ENCODE peak calls at places on chromosomes 2 and 18, in five cellular contexts. U, T, K, C and I are unnamed samples.
A peak's percentile ranks its signal among the peaks of the same experiment; 100 is the strongest.

GRCh38 chr2:136713739-136714138 is 51.6 kb upstream of the THSD7B start:
- DNase-seq in C (no peak), U (no peak), T (no peak), K (no peak), I (no peak)

GRCh38 chr2:240566203-240567136 is 1.8 kb upstream of the RNPEPL1 start:
- DNase-seq in K (peak; percentile 98), U (peak; percentile 97), T (peak; percentile 98), C (peak; percentile 71), I (peak; percentile 91)

GRCh38 chr2:10471046-10471571 is 23.0 kb upstream of the ODC1 start:
- DNase-seq in T (peak; percentile 22), U (no peak), C (peak; percentile 81), K (no peak), I (no peak)

GRCh38 chr2:233414777-233415570 is 60.7 kb downstream of the DGKD start:
- DNase-seq in C (no peak), U (peak; percentile 65), T (no peak), K (no peak), I (no peak)

GRCh38 chr2:100294162-100294497 is 28.2 kb downstream of the LONRF2 start:
- DNase-seq in C (no peak), K (no peak), T (no peak), U (no peak), I (no peak)

GRCh38 chr2:27889774-27890145 is 427 bp downstream of the RBKS start:
- DNase-seq in K (no peak), C (no peak), U (no peak), T (no peak), I (peak; percentile 56)

GRCh38 chr2:240925191-240925575 is 19.0 kb downstream of the CROCC2 start:
- DNase-seq in C (no peak), K (peak; percentile 2), T (peak; percentile 61), U (peak; percentile 37), I (peak; percentile 26)

GRCh38 chr2:190216829-190217228 is 102.8 kb downstream of the HIBCH start:
- DNase-seq in U (peak; percentile 40), T (no peak), C (peak; percentile 12), K (peak; percentile 33), I (peak; percentile 23)

GRCh38 chr18:3688682-3689081 is 238.7 kb downstream of the TGIF1 start:
- DNase-seq in U (no peak), C (no peak), K (no peak), T (no peak), I (no peak)

GRCh38 chr2:18363348-18363747 is 197.1 kb downstream of the RDH14 start:
- DNase-seq in K (no peak), U (no peak), T (no peak), C (no peak), I (no peak)

GRCh38 chr18:48553236-48553635 is 14.4 kb downstream of the CTIF start:
- DNase-seq in U (no peak), C (no peak), T (no peak), K (no peak), I (no peak)

GRCh38 chr2:11637546-11637945 is 32.4 kb downstream of the NTSR2 start:
- DNase-seq in K (no peak), C (no peak), U (no peak), T (peak; percentile 42), I (no peak)

GRCh38 chr18:8657873-8658521 is 47.4 kb upstream of the MTCL1 start:
- DNase-seq in K (no peak), C (peak; percentile 31), T (no peak), U (no peak), I (peak; percentile 32)

GRCh38 chr18:30889582-30890301 is 152.8 kb downstream of the DSC3 start:
- DNase-seq in U (no peak), C (no peak), T (no peak), K (no peak), I (no peak)

GRCh38 chr2:196242131-196242620 is 70.8 kb upstream of the STK17B start:
- DNase-seq in K (no peak), T (no peak), U (no peak), C (no peak), I (no peak)

GRCh38 chr2:98771771-98772521 is 41.0 kb upstream of the MGAT4A start:
- DNase-seq in U (no peak), K (no peak), T (no peak), C (no peak), I (no peak)

GRCh38 chr2:47771211-47771610 is 11.7 kb upstream of the MSH6 start:
- DNase-seq in K (no peak), T (no peak), U (no peak), C (peak; percentile 37), I (no peak)

GRCh38 chr2:23532311-23533013 is 147.5 kb downstream of the KLHL29 start:
- DNase-seq in T (peak; percentile 83), C (no peak), K (no peak), U (no peak), I (peak; percentile 79)

GRCh38 chr18:24019641-24020331 is 5.2 kb downstream of the TTC39C start:
- DNase-seq in U (no peak), K (no peak), C (no peak), T (no peak), I (no peak)

GRCh38 chr2:232293191-232293590 is 85.4 kb upstream of the ALPP start:
- DNase-seq in T (no peak), U (no peak), C (no peak), K (no peak), I (no peak)

GRCh38 chr2:34664266-34664665 is 1065.2 kb upstream of the FAM98A start:
- DNase-seq in C (no peak), T (no peak), K (no peak), U (no peak), I (no peak)

GRCh38 chr2:18362696-18363095 is 197.8 kb downstream of the RDH14 start:
- DNase-seq in C (no peak), K (no peak), T (no peak), U (no peak), I (no peak)

GRCh38 chr2:234329202-234329930 is 167.5 kb downstream of the ARL4C start:
- DNase-seq in U (no peak), C (no peak), T (no peak), K (no peak), I (no peak)

GRCh38 chr18:59662008-59662701 is 35.1 kb downstream of the CCBE1 start:
- DNase-seq in T (no peak), U (no peak), K (no peak), C (no peak), I (no peak)

GRCh38 chr2:226447896-226448295 is 351.7 kb downstream of the IRS1 start:
- DNase-seq in K (no peak), T (no peak), U (no peak), C (no peak), I (no peak)

GRCh38 chr2:72144746-72145657 is 2.7 kb downstream of the CYP26B1 start:
- DNase-seq in K (no peak), C (no peak), U (peak; percentile 31), T (peak; percentile 76), I (peak; percentile 28)

GRCh38 chr18:61991201-61991600 is 98.4 kb upstream of the RNF152 start:
- DNase-seq in U (no peak), T (no peak), K (no peak), C (no peak), I (no peak)

GRCh38 chr18:61993831-61994230 is 101.0 kb upstream of the RNF152 start:
- DNase-seq in U (no peak), T (no peak), K (no peak), C (no peak), I (no peak)

GRCh38 chr18:61991836-61992235 is 99.0 kb upstream of the RNF152 start:
- DNase-seq in C (no peak), U (no peak), T (no peak), K (no peak), I (no peak)

GRCh38 chr18:61992923-61993322 is 100.1 kb upstream of the RNF152 start:
- DNase-seq in T (no peak), C (no peak), U (no peak), K (no peak), I (no peak)

GRCh38 chr18:61992285-61992684 is 99.5 kb upstream of the RNF152 start:
- DNase-seq in K (no peak), C (no peak), U (no peak), T (no peak), I (no peak)
- TF ChIP-seq EP300 in K (no peak), C (no peak), U (no peak), T (no peak), I (no peak)

GRCh38 chr2:26770986-26771586 is 7.0 kb downstream of the SLC35F6 start:
- DNase-seq in U (peak; percentile 68), C (peak; percentile 72), T (peak; percentile 94), K (peak; percentile 63), I (peak; percentile 88)
- TF ChIP-seq CTCF in U (no peak), C (peak; percentile 75), T (no peak), K (peak; percentile 23), I (no peak)

DNA sequence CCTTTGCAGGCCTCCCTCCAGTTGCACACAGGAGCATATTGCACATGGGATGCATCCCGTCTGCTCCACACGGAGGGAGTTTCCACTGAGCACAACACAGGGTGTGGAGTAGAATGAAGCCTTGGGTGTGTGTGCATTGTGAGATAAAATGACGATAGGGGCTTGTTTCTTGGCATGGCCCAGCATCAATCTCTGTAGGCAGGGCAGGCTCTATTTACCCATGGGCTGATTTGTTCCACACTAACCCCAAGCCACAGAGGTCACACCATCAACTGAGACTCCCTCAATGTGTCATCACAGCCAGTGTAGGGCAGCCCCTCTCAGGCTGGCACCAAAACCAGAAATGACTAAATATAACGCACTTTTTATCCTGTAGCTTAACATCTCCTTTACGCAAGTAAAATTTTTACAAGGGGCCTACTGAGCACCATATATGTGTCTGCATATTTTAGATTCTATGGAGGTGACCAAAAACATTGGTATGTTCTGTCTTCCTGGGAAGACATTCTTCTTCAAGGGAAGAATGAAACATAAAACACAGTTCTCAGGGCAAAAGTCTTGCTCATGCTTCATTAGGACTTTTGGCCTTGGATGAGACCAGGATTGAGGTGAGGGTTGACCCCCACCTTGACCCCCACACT is 2.7 kb upstream of the GKN1 start:
- DNase-seq in U (peak; percentile 70), T (no peak), C (no peak), K (no peak), I (no peak)
- TF ChIP-seq EP300 in U (no peak), T (no peak), C (no peak), K (no peak), I (no peak)

GRCh38 chr2:36358317-36358659 is 2.7 kb downstream of the CRIM1 start:
- DNase-seq in K (no peak), U (no peak), C (no peak), T (no peak), I (no peak)

GRCh38 chr2:36357506-36358316 is 2.1 kb downstream of the CRIM1 start:
- DNase-seq in K (peak; percentile 57), C (no peak), U (no peak), T (peak; percentile 83), I (peak; percentile 68)

GRCh38 chr2:36360063-36360462 is 4.5 kb downstream of the CRIM1 start:
- DNase-seq in T (no peak), U (no peak), C (no peak), K (no peak), I (no peak)

GRCh38 chr2:36360834-36361233 is 5.3 kb downstream of the CRIM1 start:
- DNase-seq in K (no peak), T (no peak), C (no peak), U (no peak), I (no peak)

DNA sequence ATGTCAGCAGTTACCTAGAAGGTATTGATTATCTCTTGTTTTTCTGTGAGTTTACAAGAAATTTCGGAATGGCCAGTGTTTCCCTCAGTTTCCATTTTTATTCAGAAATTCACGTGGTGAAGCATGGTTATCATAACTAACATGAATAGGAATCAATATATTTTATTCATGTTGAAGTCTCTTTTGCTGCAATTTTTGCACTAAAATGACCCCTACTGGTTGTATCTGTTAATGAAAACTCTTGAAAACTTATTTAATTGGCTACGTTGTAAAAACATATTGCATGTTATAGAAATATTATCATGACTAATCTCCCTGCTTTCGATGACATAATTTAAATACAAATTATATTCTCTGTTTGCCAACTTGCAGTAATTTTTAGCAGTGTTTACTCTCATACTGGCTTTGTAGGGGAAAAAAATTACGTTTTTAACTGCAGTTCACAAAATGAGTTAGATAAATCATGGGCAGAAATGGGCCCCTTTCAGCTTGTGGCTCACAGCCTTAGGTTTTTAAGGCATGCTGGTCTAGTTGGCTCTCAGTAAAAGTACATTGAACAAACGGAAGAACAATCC is 3.5 kb downstream of the CRIM1 start:
- DNase-seq in K (no peak), C (no peak), T (no peak), U (no peak), I (no peak)
- TF ChIP-seq CTCF in K (peak; percentile 23), C (no peak), T (no peak), U (no peak), I (no peak)